ENCODE peak calls at places on chromosome 4, in seven cellular contexts. C is thoracic aorta, J is upper lobe of right lung, Q is sigmoid colon, D is uterus, H is AG09309, E is neural crest cell. G is an unnamed sample.

GRCh38 chr4:78585633-78586032 is 34.1 kb downstream of the ANXA3 start:
- DNase-seq in C (no peak), J (no peak), Q (no peak), D (no peak), H (no peak), E (no peak), G (no peak)

GRCh38 chr4:103012085-103012484 is 7.4 kb downstream of the SLC9B1 start:
- DNase-seq in C (no peak), J (no peak), Q (no peak), D (no peak), H (peak), E (no peak), G (no peak)

GRCh38 chr4:187692626-187693025 is 302.9 kb upstream of the ZFP42 start:
- DNase-seq in C (no peak), J (no peak), Q (no peak), D (no peak), H (no peak), E (no peak), G (no peak)

GRCh38 chr4:41933997-41934812 is 1.0 kb upstream of the TMEM33 start:
- DNase-seq in C (no peak), J (no peak), Q (no peak), D (no peak), H (no peak), E (no peak), G (no peak)

GRCh38 chr4:113823291-113823659 is 61.7 kb upstream of the CAMK2D start:
- DNase-seq in C (no peak), J (no peak), Q (no peak), D (no peak), H (no peak), E (no peak), G (no peak)

GRCh38 chr4:155617312-155617711 is 49.3 kb upstream of the GUCY1A1 start:
- DNase-seq in C (no peak), J (no peak), Q (no peak), D (no peak), H (no peak), E (no peak), G (no peak)

GRCh38 chr4:73661646-73662119 is 41.4 kb upstream of the RASSF6 start:
- DNase-seq in C (no peak), J (no peak), Q (no peak), D (no peak), H (peak), E (no peak), G (no peak)

GRCh38 chr4:124804584-124804983 is 92.1 kb upstream of the ANKRD50 start:
- DNase-seq in C (no peak), J (no peak), Q (no peak), D (no peak), H (no peak), E (no peak), G (no peak)

GRCh38 chr4:15262396-15262795 is 165.4 kb upstream of the C1QTNF7 start:
- DNase-seq in C (no peak), J (no peak), Q (no peak), D (no peak), H (no peak), E (no peak), G (no peak)

GRCh38 chr4:21953653-21954052 is 5.1 kb upstream of the KCNIP4 start:
- DNase-seq in C (no peak), J (no peak), Q (no peak), D (no peak), H (no peak), E (no peak), G (no peak)

GRCh38 chr4:38867478-38868054 is at the start of gene FAM114A1:
- DNase-seq in C (peak), J (peak), Q (peak), D (peak), H (no peak), E (peak), G (no peak)

GRCh38 chr4:184750926-184751584 is 17.2 kb upstream of the CENPU start:
- DNase-seq in C (no peak), J (no peak), Q (no peak), D (no peak), H (no peak), E (no peak), G (no peak)

GRCh38 chr4:143294310-143294709 is 42.4 kb upstream of the GAB1 start:
- DNase-seq in C (peak), J (peak), Q (peak), D (peak), H (no peak), E (no peak), G (no peak)

GRCh38 chr4:154559141-154559841 is 3.5 kb upstream of the FGB start:
- DNase-seq in C (no peak), J (no peak), Q (no peak), D (no peak), H (peak), E (no peak), G (no peak)

GRCh38 chr4:26404597-26405323 is 83.9 kb downstream of the RBPJ start:
- DNase-seq in C (no peak), J (no peak), Q (no peak), D (no peak), H (no peak), E (no peak), G (no peak)

GRCh38 chr4:17514865-17515264 is at the start of gene CLRN2:
- DNase-seq in C (no peak), J (no peak), Q (no peak), D (no peak), H (no peak), E (no peak), G (no peak)

GRCh38 chr4:56405016-56405415 is 17.7 kb upstream of the AASDH start:
- DNase-seq in C (no peak), J (no peak), Q (no peak), D (no peak), H (no peak), E (no peak), G (no peak)

GRCh38 chr4:7103599-7104365 is 35.9 kb upstream of the GRPEL1 start:
- DNase-seq in C (peak), J (peak), Q (peak), D (peak), H (no peak), E (peak), G (peak)

GRCh38 chr4:119040711-119041185 is 94.9 kb upstream of the MYOZ2 start:
- DNase-seq in C (no peak), J (no peak), Q (no peak), D (no peak), H (peak), E (no peak), G (no peak)

GRCh38 chr4:143381171-143382118 is 44.8 kb downstream of the GAB1 start:
- DNase-seq in C (peak), J (no peak), Q (peak), D (peak), H (no peak), E (no peak), G (no peak)

GRCh38 chr4:71304289-71304850 is 34.5 kb upstream of the SLC4A4 start:
- DNase-seq in C (no peak), J (no peak), Q (no peak), D (no peak), H (no peak), E (no peak), G (no peak)

GRCh38 chr4:88533937-88534750 is 10.6 kb upstream of the PYURF start:
- DNase-seq in C (no peak), J (no peak), Q (no peak), D (no peak), H (peak), E (no peak), G (no peak)

GRCh38 chr4:189974056-189974455 is 33.4 kb downstream of the FRG1 start:
- DNase-seq in C (no peak), J (no peak), Q (no peak), D (no peak), H (no peak), E (no peak), G (no peak)

GRCh38 chr4:169385356-169385755 is 114.6 kb upstream of the SH3RF1 start:
- DNase-seq in C (no peak), J (no peak), Q (no peak), D (no peak), H (no peak), E (no peak), G (no peak)

GRCh38 chr4:71549516-71550160 is 210.8 kb downstream of the SLC4A4 start:
- DNase-seq in C (no peak), J (no peak), Q (no peak), D (no peak), H (no peak), E (no peak), G (no peak)

GRCh38 chr4:76723916-76724315 is 174.0 kb downstream of the SOWAHB start:
- DNase-seq in C (no peak), J (no peak), Q (no peak), D (no peak), H (peak), E (no peak), G (no peak)

GRCh38 chr4:136863756-136864155 is 668.5 kb downstream of the PCDH18 start:
- DNase-seq in C (no peak), J (no peak), Q (no peak), D (no peak), H (no peak), E (no peak), G (no peak)

GRCh38 chr4:165872443-165873297 is at the start of gene TLL1:
- DNase-seq in C (no peak), J (no peak), Q (no peak), D (no peak), H (no peak), E (no peak), G (no peak)

GRCh38 chr4:55609393-55609821 is 17.4 kb upstream of the PDCL2 start:
- DNase-seq in C (no peak), J (no peak), Q (no peak), D (no peak), H (peak), E (no peak), G (no peak)

GRCh38 chr4:143397335-143397734 is 60.7 kb downstream of the GAB1 start:
- DNase-seq in C (no peak), J (no peak), Q (no peak), D (no peak), H (no peak), E (no peak), G (no peak)

GRCh38 chr4:41538017-41538733 is at the start of gene LIMCH1:
- DNase-seq in C (peak), J (peak), Q (peak), D (peak), H (peak), E (no peak), G (no peak)

GRCh38 chr4:74738756-74739155 is 55.6 kb downstream of the BTC start:
- DNase-seq in C (no peak), J (no peak), Q (no peak), D (no peak), H (no peak), E (no peak), G (no peak)

GRCh38 chr4:17762705-17763104 is 18.7 kb downstream of the FAM184B start:
- DNase-seq in C (no peak), J (no peak), Q (no peak), D (no peak), H (no peak), E (no peak), G (no peak)

GRCh38 chr4:156237192-156237591 is 283.5 kb upstream of the CTSO start:
- DNase-seq in C (no peak), J (no peak), Q (no peak), D (no peak), H (no peak), E (no peak), G (no peak)

GRCh38 chr4:39786838-39787237 is 88.9 kb downstream of the UBE2K start:
- DNase-seq in C (no peak), J (no peak), Q (no peak), D (no peak), H (no peak), E (no peak), G (no peak)

GRCh38 chr4:8893227-8893623 is 21.6 kb upstream of the HMX1 start:
- DNase-seq in C (no peak), J (no peak), Q (no peak), D (no peak), H (no peak), E (no peak), G (no peak)

GRCh38 chr4:7666011-7666410 is 231.3 kb upstream of the PSAPL1 start:
- DNase-seq in C (no peak), J (no peak), Q (no peak), D (no peak), H (no peak), E (no peak), G (no peak)

GRCh38 chr4:38131371-38132139 is 171.4 kb downstream of the PTTG2 start:
- DNase-seq in C (no peak), J (no peak), Q (no peak), D (no peak), H (no peak), E (no peak), G (no peak)

GRCh38 chr4:127875791-127876190 is 4.9 kb upstream of the PLK4 start:
- DNase-seq in C (no peak), J (no peak), Q (no peak), D (no peak), H (no peak), E (no peak), G (no peak)

GRCh38 chr4:127880764-127881564 is at the start of gene PLK4:
- DNase-seq in C (peak), J (peak), Q (peak), D (peak), H (peak), E (peak), G (peak)

DNA sequence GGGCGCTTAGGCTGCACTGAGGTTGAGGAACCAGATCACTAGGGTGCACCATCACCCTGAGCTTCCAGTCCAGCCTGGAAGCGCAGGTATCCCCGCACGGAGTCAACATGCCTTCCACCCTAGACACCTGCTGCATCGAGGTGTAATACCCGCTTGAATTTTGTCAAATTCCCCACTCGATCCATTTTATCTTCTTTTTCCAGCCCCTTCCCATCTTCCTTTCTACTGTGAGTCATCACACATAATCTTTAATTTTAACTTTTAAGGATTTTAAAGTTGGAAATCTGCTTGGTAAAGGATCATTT is 824 bp downstream of the PLK4 start:
- DNase-seq in C (no peak), J (no peak), Q (no peak), D (no peak), H (no peak), E (no peak), G (no peak)
- TF ChIP-seq CTCF in C (no peak), J (no peak), Q (no peak), D (no peak), H (no peak), E (no peak), G (no peak)

DNA sequence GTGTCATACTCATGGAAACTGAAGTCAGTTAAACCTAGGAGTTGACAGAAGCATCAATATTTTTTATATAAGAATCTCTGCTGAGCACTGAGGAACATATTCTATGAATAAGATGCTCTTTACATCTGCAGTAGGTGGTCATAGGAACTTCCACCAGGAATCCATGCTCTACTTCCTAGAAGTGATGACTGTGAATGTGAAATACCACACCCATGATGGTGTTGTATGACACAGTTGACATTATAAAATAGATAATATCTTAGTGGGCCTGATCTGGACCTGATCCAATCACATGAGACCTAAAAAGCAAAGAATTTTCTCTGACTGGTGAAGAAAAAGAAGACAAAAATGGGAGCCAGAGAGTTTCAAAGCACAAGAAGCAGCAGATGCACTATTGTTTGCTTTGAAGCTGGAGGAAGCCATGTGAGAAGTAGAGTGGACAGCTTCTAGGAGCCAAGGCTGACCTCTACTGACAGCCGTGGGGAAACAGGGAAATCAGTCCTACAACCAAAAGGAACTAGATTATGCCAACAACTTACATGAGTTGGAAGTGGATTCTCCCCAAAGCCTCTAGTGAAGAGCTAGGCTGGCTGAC is 68.6 kb upstream of the HS3ST1 start:
- DNase-seq in C (no peak), J (no peak), Q (no peak), D (no peak), H (no peak), E (no peak), G (no peak)
- TF ChIP-seq CTCF in C (no peak), J (no peak), Q (no peak), D (no peak), H (no peak), E (no peak), G (no peak)

GRCh38 chr4:123659262-123659661 is 262.7 kb downstream of the SPRY1 start:
- DNase-seq in C (no peak), J (no peak), Q (no peak), D (no peak), H (no peak), E (no peak), G (no peak)

GRCh38 chr4:123659759-123660158 is 263.2 kb downstream of the SPRY1 start:
- DNase-seq in C (no peak), J (no peak), Q (no peak), D (no peak), H (no peak), E (no peak), G (no peak)

GRCh38 chr4:123666486-123666885 is 269.9 kb downstream of the SPRY1 start:
- DNase-seq in C (no peak), J (no peak), Q (no peak), D (no peak), H (no peak), E (no peak), G (no peak)

GRCh38 chr4:123662827-123663226 is 266.2 kb downstream of the SPRY1 start:
- DNase-seq in C (no peak), J (no peak), Q (no peak), D (no peak), H (no peak), E (no peak), G (no peak)

DNA sequence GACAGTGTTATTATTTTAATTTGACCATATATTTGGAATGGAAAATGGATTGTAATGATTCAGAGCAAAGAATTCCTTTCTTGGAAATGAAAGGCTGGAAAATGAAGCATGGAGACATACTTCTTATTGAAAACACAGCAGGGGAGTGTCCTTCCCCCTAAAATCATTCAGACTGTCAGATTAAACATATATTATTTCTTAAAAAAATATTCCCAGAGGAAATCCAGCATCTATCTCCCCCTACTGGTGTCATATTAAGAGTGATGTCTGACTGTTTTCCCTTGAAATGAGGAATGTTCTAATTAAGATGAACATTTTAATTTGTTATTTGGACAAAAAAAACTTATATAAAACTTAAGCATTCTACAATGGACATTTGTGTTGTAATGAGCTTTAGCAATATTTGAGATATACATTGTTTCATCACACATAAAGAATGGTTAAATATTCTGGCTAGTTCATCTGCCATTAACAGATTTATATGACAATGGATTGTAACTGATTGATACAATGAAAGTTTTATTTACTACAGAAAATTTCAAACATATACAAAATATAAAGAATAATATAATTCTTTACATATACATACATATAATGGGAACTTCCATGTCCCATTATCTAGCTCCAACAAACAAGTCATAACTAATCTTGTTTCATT is 264.6 kb downstream of the SPRY1 start:
- DNase-seq in C (no peak), J (no peak), Q (no peak), D (no peak), H (no peak), E (no peak), G (no peak)
- TF ChIP-seq CTCF in C (peak), J (peak), Q (peak), D (peak), H (peak), E (peak), G (no peak)

GRCh38 chr4:84366932-84367331 is 132.2 kb downstream of the NKX6-1 start:
- DNase-seq in C (no peak), J (no peak), Q (no peak), D (no peak), H (no peak), E (no peak), G (no peak)

GRCh38 chr4:84363256-84363655 is 135.8 kb downstream of the NKX6-1 start:
- DNase-seq in C (no peak), J (no peak), Q (no peak), D (no peak), H (no peak), E (no peak), G (no peak)

GRCh38 chr4:84366111-84366510 is 133.0 kb downstream of the NKX6-1 start:
- DNase-seq in C (no peak), J (no peak), Q (no peak), D (no peak), H (no peak), E (no peak), G (no peak)
- TF ChIP-seq CTCF in C (no peak), J (no peak), Q (no peak), D (no peak), H (no peak), E (no peak), G (no peak)

GRCh38 chr4:151743128-151743854 is 17.5 kb downstream of the GATB start:
- DNase-seq in C (no peak), J (no peak), Q (no peak), D (no peak), H (no peak), E (no peak), G (no peak)
- TF ChIP-seq CTCF in C (no peak), J (no peak), Q (no peak), D (no peak), H (no peak), E (no peak), G (no peak)